ENCODE peak calls at places on chromosome 20, in five cellular contexts. One of them, this sample, is unnamed.

GRCh38 chr20:37581246-37581645 is 53.6 kb upstream of the BLCAP start:
- DNase-seq in psoas muscle: no peak
- DNase-seq in fibroblast of the aortic adventitia: no peak
- DNase-seq in astrocyte of the spinal cord: no peak
- DNase-seq in fibroblast of lung: no peak
- DNase-seq in this sample: no peak

GRCh38 chr20:58604410-58604881 is 46.6 kb upstream of the STX16 start:
- DNase-seq in astrocyte of the spinal cord: no peak
- DNase-seq in psoas muscle: peak
- DNase-seq in fibroblast of lung: no peak
- DNase-seq in fibroblast of the aortic adventitia: no peak
- DNase-seq in this sample: no peak

GRCh38 chr20:49461894-49462293 is 20.6 kb downstream of the KCNB1 start:
- DNase-seq in fibroblast of the aortic adventitia: no peak
- DNase-seq in psoas muscle: no peak
- DNase-seq in astrocyte of the spinal cord: no peak
- DNase-seq in fibroblast of lung: no peak
- DNase-seq in this sample: no peak

GRCh38 chr20:49273696-49274277 is 4.1 kb downstream of the ZNFX1 start:
- DNase-seq in fibroblast of lung: no peak
- DNase-seq in astrocyte of the spinal cord: no peak
- DNase-seq in fibroblast of the aortic adventitia: no peak
- DNase-seq in psoas muscle: no peak
- DNase-seq in this sample: no peak

GRCh38 chr20:12617076-12617475 is 391.7 kb upstream of the SPTLC3 start:
- DNase-seq in fibroblast of the aortic adventitia: no peak
- DNase-seq in astrocyte of the spinal cord: no peak
- DNase-seq in psoas muscle: no peak
- DNase-seq in fibroblast of lung: no peak
- DNase-seq in this sample: no peak

GRCh38 chr20:31605902-31606677 is 1.0 kb downstream of the ID1 start:
- DNase-seq in fibroblast of the aortic adventitia: peak
- DNase-seq in fibroblast of lung: peak
- DNase-seq in psoas muscle: peak
- DNase-seq in astrocyte of the spinal cord: no peak
- DNase-seq in this sample: no peak

GRCh38 chr20:5309971-5310370 is 6.8 kb downstream of the PROKR2 start:
- DNase-seq in astrocyte of the spinal cord: no peak
- DNase-seq in fibroblast of lung: no peak
- DNase-seq in psoas muscle: no peak
- DNase-seq in fibroblast of the aortic adventitia: no peak
- DNase-seq in this sample: no peak

GRCh38 chr20:13449868-13450441 is 188.8 kb downstream of the TASP1 start:
- DNase-seq in astrocyte of the spinal cord: no peak
- DNase-seq in fibroblast of lung: peak
- DNase-seq in fibroblast of the aortic adventitia: no peak
- DNase-seq in psoas muscle: no peak
- DNase-seq in this sample: no peak

GRCh38 chr20:37414133-37414532 is 68.2 kb downstream of the SRC start:
- DNase-seq in astrocyte of the spinal cord: no peak
- DNase-seq in fibroblast of the aortic adventitia: no peak
- DNase-seq in psoas muscle: no peak
- DNase-seq in fibroblast of lung: no peak
- DNase-seq in this sample: no peak

GRCh38 chr20:461254-462198 is 807 bp downstream of the TBC1D20 start:
- DNase-seq in fibroblast of lung: peak
- DNase-seq in psoas muscle: peak
- DNase-seq in fibroblast of the aortic adventitia: peak
- DNase-seq in astrocyte of the spinal cord: peak
- DNase-seq in this sample: peak

GRCh38 chr20:25081730-25082497 is at the start of gene VSX1:
- DNase-seq in fibroblast of the aortic adventitia: no peak
- DNase-seq in psoas muscle: peak
- DNase-seq in fibroblast of lung: no peak
- DNase-seq in astrocyte of the spinal cord: no peak
- DNase-seq in this sample: no peak

GRCh38 chr20:3239026-3239866 is at the start of gene SLC4A11:
- DNase-seq in psoas muscle: peak
- DNase-seq in astrocyte of the spinal cord: peak
- DNase-seq in fibroblast of lung: peak
- DNase-seq in fibroblast of the aortic adventitia: peak
- DNase-seq in this sample: no peak

GRCh38 chr20:1323830-1324597 is 4.9 kb downstream of the SDCBP2 start:
- DNase-seq in psoas muscle: no peak
- DNase-seq in fibroblast of the aortic adventitia: no peak
- DNase-seq in astrocyte of the spinal cord: no peak
- DNase-seq in fibroblast of lung: no peak
- DNase-seq in this sample: peak

GRCh38 chr20:51021067-51022025 is 1.6 kb downstream of the KCNG1 start:
- DNase-seq in fibroblast of lung: peak
- DNase-seq in astrocyte of the spinal cord: peak
- DNase-seq in psoas muscle: no peak
- DNase-seq in fibroblast of the aortic adventitia: peak
- DNase-seq in this sample: no peak

GRCh38 chr20:24658920-24659660 is 189.7 kb downstream of the SYNDIG1 start:
- DNase-seq in astrocyte of the spinal cord: no peak
- DNase-seq in fibroblast of lung: no peak
- DNase-seq in psoas muscle: no peak
- DNase-seq in fibroblast of the aortic adventitia: no peak
- DNase-seq in this sample: no peak

GRCh38 chr20:32792316-32792715 is 27.4 kb upstream of the MAPRE1 start:
- DNase-seq in fibroblast of the aortic adventitia: no peak
- DNase-seq in astrocyte of the spinal cord: no peak
- DNase-seq in fibroblast of lung: peak
- DNase-seq in psoas muscle: peak
- DNase-seq in this sample: no peak

GRCh38 chr20:7579888-7580287 is 360.4 kb downstream of the HAO1 start:
- DNase-seq in fibroblast of lung: no peak
- DNase-seq in fibroblast of the aortic adventitia: peak
- DNase-seq in astrocyte of the spinal cord: no peak
- DNase-seq in psoas muscle: no peak
- DNase-seq in this sample: no peak

GRCh38 chr20:31497838-31498540 is 16.3 kb upstream of the HM13 start:
- DNase-seq in psoas muscle: peak
- DNase-seq in astrocyte of the spinal cord: no peak
- DNase-seq in fibroblast of the aortic adventitia: peak
- DNase-seq in fibroblast of lung: peak
- DNase-seq in this sample: no peak

GRCh38 chr20:10747019-10747418 is 73.2 kb upstream of the JAG1 start:
- DNase-seq in fibroblast of lung: no peak
- DNase-seq in astrocyte of the spinal cord: no peak
- DNase-seq in fibroblast of the aortic adventitia: no peak
- DNase-seq in psoas muscle: no peak
- DNase-seq in this sample: no peak

GRCh38 chr20:54922636-54923035 is 447.2 kb downstream of the DOK5 start:
- DNase-seq in fibroblast of lung: no peak
- DNase-seq in astrocyte of the spinal cord: no peak
- DNase-seq in fibroblast of the aortic adventitia: no peak
- DNase-seq in psoas muscle: no peak
- DNase-seq in this sample: no peak

GRCh38 chr20:40607927-40608326 is 81.1 kb downstream of the MAFB start:
- DNase-seq in fibroblast of lung: no peak
- DNase-seq in astrocyte of the spinal cord: no peak
- DNase-seq in fibroblast of the aortic adventitia: no peak
- DNase-seq in psoas muscle: no peak
- DNase-seq in this sample: no peak

GRCh38 chr20:20820104-20820503 is 107.7 kb upstream of the RALGAPA2 start:
- DNase-seq in fibroblast of the aortic adventitia: no peak
- DNase-seq in psoas muscle: no peak
- DNase-seq in fibroblast of lung: no peak
- DNase-seq in astrocyte of the spinal cord: no peak
- DNase-seq in this sample: no peak

GRCh38 chr20:31595654-31596411 is 9.3 kb upstream of the ID1 start:
- DNase-seq in fibroblast of the aortic adventitia: peak
- DNase-seq in astrocyte of the spinal cord: peak
- DNase-seq in psoas muscle: peak
- DNase-seq in fibroblast of lung: peak
- DNase-seq in this sample: no peak

GRCh38 chr20:32702706-32703425 is 29.1 kb upstream of the C20orf203 start:
- DNase-seq in psoas muscle: no peak
- DNase-seq in fibroblast of the aortic adventitia: no peak
- DNase-seq in astrocyte of the spinal cord: no peak
- DNase-seq in fibroblast of lung: no peak
- DNase-seq in this sample: no peak

DNA sequence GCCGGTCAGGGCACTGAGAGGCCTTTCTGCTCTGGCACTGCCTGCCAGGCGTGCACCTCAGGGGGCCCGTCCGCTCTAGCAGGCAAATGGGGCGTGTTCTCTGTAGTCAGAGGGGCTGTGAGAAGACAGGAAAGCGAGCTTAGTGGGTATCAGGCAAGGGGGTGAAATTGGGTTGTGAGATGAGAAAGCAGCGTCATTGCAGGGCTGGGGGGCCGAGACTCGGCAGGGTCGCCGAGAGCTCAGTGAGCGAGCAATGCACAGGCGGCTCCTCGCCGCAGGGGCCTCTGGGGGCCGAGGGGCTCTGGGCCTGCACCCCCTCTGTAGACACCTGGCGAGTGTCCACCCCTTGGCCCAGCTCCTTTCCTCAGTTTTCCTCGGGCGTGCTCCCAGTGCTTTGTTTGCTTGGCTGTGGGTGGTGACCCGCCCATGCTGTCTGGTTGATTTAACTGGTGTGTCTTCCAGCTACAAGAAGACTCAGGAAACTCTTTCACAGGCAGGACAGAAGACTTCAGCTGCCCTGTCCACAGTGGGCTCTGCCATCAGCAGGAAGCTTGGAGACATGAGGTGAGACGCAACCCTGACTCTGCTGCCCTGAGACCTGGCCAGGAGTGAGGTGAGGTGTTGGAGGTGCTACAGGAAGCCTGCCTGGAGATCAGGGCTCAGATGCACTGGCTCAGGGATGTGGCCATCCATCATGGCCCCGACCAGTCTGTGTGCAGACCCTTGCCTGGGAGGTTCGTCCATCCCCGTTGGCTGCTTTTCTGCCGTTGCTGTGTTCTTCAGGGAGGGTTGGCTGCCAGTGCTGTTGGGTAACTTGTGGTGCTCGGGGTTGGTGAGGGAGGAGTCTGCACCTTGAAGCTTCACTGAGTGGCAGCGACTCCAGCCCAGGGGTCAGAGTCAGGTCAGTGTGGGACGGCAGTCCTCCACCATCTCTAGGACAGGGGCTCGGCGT is 12.4 kb upstream of the DNAJC5 start:
- DNase-seq in psoas muscle: no peak
- DNase-seq in fibroblast of the aortic adventitia: no peak
- DNase-seq in astrocyte of the spinal cord: no peak
- DNase-seq in fibroblast of lung: no peak
- DNase-seq in this sample: no peak
- TF ChIP-seq CTCF in psoas muscle: no peak
- TF ChIP-seq CTCF in fibroblast of the aortic adventitia: no peak
- TF ChIP-seq CTCF in astrocyte of the spinal cord: no peak
- TF ChIP-seq CTCF in fibroblast of lung: no peak
- TF ChIP-seq CTCF in this sample: no peak

DNA sequence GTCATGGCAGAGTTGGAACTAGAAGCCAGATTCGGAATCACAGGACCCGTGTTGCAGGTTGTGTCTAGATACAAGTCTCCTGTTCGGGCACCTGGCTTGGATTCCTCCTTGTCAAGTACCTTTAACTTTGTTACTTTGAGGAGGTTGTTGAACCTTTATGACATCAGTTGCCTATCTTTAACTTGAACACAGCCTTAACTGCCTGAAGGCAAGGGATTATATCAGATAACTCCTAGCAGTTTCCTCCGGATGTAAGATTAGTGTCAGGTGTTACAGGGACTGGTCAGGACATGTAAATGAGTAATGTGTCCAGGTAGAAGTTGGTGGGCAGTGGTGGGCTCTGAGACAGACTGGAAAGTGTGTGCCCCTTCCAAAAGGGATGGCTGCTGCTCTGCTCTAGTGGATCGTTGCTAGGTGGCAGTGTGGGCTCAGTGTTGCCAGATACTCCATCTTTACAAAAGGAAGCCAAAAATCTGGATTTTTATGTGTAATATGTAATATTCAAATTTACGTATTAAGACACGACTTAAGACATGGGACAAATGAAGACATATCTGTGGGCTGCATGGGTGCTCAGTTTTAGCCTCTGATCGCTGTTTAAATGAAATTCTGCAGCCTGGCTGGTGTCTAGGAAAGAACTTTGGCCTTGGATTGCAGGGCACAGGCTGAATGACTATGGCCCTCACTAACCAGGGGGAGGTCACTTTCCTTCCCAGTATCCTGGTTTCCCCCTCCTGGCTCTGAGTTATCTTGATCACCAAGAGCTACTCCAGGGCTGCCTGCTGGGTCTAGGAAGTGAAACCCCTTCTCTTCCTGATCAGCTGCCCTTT is 27.1 kb downstream of the CHMP4B start:
- DNase-seq in fibroblast of the aortic adventitia: no peak
- DNase-seq in fibroblast of lung: no peak
- DNase-seq in astrocyte of the spinal cord: no peak
- DNase-seq in psoas muscle: no peak
- DNase-seq in this sample: no peak
- TF ChIP-seq CTCF in fibroblast of the aortic adventitia: no peak
- TF ChIP-seq CTCF in fibroblast of lung: no peak
- TF ChIP-seq CTCF in astrocyte of the spinal cord: peak
- TF ChIP-seq CTCF in psoas muscle: no peak
- TF ChIP-seq CTCF in this sample: no peak

GRCh38 chr20:19628570-19629134 is 129.4 kb upstream of the RIN2 start:
- DNase-seq in fibroblast of lung: peak
- DNase-seq in astrocyte of the spinal cord: peak
- DNase-seq in fibroblast of the aortic adventitia: peak
- DNase-seq in psoas muscle: no peak
- DNase-seq in this sample: no peak
- TF ChIP-seq CTCF in fibroblast of lung: peak
- TF ChIP-seq CTCF in astrocyte of the spinal cord: peak
- TF ChIP-seq CTCF in fibroblast of the aortic adventitia: peak
- TF ChIP-seq CTCF in psoas muscle: peak
- TF ChIP-seq CTCF in this sample: peak

DNA sequence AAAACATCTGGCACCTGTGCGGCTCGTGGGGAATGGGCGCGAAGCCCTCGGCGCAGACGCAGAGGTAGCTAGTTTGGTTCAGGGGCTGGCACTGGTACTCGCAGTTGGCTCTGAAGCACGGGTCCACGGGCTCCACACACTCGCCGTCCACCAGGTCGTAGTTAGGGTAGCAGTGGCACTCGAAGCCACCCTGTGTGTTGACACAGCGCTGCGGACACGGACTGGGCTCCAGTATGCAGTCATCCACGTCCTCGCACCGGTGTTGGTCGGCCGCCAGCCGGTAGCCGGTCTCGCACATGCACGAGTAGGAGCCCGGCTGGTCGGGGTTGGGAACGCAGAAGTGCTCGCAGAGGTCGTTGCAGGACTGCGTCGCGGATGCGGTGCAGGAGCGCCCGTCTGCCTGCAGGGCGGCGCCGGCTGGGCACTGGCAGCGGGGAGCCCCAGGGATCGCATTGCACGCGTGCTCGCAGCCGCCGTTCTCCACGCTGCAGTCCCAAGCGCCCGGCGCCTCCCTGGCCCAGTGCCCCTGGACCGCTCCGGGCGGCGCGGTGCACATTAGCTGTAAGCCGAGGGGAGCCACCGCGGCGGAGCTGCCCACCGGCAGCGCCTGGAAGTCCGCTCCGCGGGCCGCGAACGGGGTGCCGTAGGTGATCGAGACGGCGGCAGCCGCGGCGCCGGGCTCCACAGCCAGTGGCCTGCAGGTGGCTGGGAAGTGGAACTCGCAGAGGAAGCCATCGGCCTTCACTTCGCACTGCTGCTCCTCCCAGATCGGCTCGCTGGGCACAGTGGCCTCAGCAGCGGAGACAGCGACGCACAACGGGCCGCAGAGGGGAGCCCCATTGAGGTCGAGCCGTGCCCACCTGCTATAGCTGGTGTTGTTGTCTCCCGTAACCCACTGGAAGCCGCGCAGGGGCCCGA is 930 bp downstream of the THBD start:
- DNase-seq in fibroblast of lung: peak
- DNase-seq in psoas muscle: peak
- DNase-seq in fibroblast of the aortic adventitia: peak
- DNase-seq in astrocyte of the spinal cord: no peak
- DNase-seq in this sample: peak
- TF ChIP-seq CTCF in fibroblast of lung: peak
- TF ChIP-seq CTCF in psoas muscle: peak
- TF ChIP-seq CTCF in fibroblast of the aortic adventitia: peak
- TF ChIP-seq CTCF in astrocyte of the spinal cord: peak
- TF ChIP-seq CTCF in this sample: peak